ENCODE peak calls at places on chromosomes 2 and 18, in five cellular contexts. F, C, B, N and U are unnamed samples.

GRCh38 chr18:79681484-79682387 is 2.1 kb downstream of the CTDP1 start:
- DNase-seq in F (no peak), C (no peak), B (no peak), N (no peak), U (peak)

GRCh38 chr2:55861733-55862132 is 61.8 kb downstream of the EFEMP1 start:
- DNase-seq in F (no peak), C (no peak), B (no peak), N (peak), U (peak)

GRCh38 chr2:32812316-32812715 is 134.4 kb upstream of the LTBP1 start:
- DNase-seq in F (no peak), C (no peak), B (no peak), N (peak), U (no peak)

GRCh38 chr2:200725620-200726019 is 86.1 kb upstream of the BZW1 start:
- DNase-seq in F (no peak), C (no peak), B (no peak), N (no peak), U (no peak)

GRCh38 chr2:168738057-168738456 is 64.4 kb upstream of the NOSTRIN start:
- DNase-seq in F (no peak), C (no peak), B (no peak), N (peak), U (no peak)

GRCh38 chr2:188251034-188251433 is 40.6 kb upstream of the GULP1 start:
- DNase-seq in F (no peak), C (no peak), B (no peak), N (no peak), U (no peak)

GRCh38 chr2:127173073-127173472 is 47.0 kb downstream of the CYP27C1 start:
- DNase-seq in F (no peak), C (no peak), B (no peak), N (peak), U (peak)

GRCh38 chr2:85542777-85543176 is 3.8 kb downstream of the MAT2A start:
- DNase-seq in F (no peak), C (no peak), B (no peak), N (no peak), U (no peak)

GRCh38 chr2:105470979-105471378 is 72.1 kb upstream of the FHL2 start:
- DNase-seq in F (no peak), C (no peak), B (no peak), N (no peak), U (no peak)

GRCh38 chr2:177405029-177405692 is 12.6 kb downstream of the AGPS start:
- DNase-seq in F (no peak), C (no peak), B (no peak), N (no peak), U (no peak)

GRCh38 chr2:109473006-109473380 is 140.8 kb downstream of the SEPTIN10 start:
- DNase-seq in F (no peak), C (no peak), B (no peak), N (no peak), U (no peak)

GRCh38 chr2:25592766-25593292 is 80.5 kb downstream of the DTNB start:
- DNase-seq in F (no peak), C (no peak), B (no peak), N (no peak), U (no peak)

GRCh38 chr2:197297772-197298318 is 12.7 kb downstream of the ANKRD44 start:
- DNase-seq in F (no peak), C (no peak), B (no peak), N (no peak), U (no peak)

GRCh38 chr2:240469747-240470146 is 34.3 kb downstream of the GPC1 start:
- DNase-seq in F (peak), C (no peak), B (no peak), N (no peak), U (no peak)

GRCh38 chr18:38545071-38545470 is 979.5 kb upstream of the CELF4 start:
- DNase-seq in F (no peak), C (peak), B (no peak), N (no peak), U (no peak)

GRCh38 chr2:114001936-114002335 is 112.0 kb downstream of the ACTR3 start:
- DNase-seq in F (no peak), C (no peak), B (no peak), N (no peak), U (no peak)

GRCh38 chr2:213261715-213262114 is 22.5 kb upstream of the SPAG16 start:
- DNase-seq in F (no peak), C (no peak), B (no peak), N (peak), U (no peak)

GRCh38 chr18:66874812-66875474 is 271.1 kb upstream of the CDH19 start:
- DNase-seq in F (no peak), C (no peak), B (no peak), N (no peak), U (no peak)

GRCh38 chr18:66867653-66868052 is 263.8 kb upstream of the CDH19 start:
- DNase-seq in F (no peak), C (no peak), B (no peak), N (no peak), U (no peak)

GRCh38 chr18:66874375-66874774 is 270.5 kb upstream of the CDH19 start:
- DNase-seq in F (no peak), C (no peak), B (no peak), N (no peak), U (no peak)

GRCh38 chr18:66873899-66874298 is 270.0 kb upstream of the CDH19 start:
- DNase-seq in F (no peak), C (no peak), B (no peak), N (no peak), U (no peak)

GRCh38 chr18:66872277-66872676 is 268.4 kb upstream of the CDH19 start:
- DNase-seq in F (no peak), C (no peak), B (no peak), N (no peak), U (no peak)
- TF ChIP-seq CTCF in F (no peak), C (peak), B (no peak), N (no peak), U (peak)

DNA sequence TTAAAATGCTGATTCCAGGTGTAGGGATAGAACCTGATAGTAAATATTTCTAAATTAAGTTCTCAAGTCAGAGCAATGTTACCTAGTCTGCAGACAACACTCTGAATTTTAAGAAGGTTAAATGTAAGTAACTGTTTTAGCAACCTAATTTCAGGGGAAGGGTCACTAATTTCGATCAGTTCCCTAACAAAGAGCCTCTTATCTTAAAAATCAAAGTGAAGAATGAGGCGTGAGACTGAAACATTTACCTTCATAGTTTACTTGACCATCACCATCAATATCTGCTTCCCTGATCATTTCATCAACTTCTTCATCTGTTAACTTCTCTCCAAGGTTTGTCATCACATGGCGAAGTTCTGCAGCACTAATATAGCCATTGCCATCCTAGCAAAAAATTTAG is 6.4 kb upstream of the STPG4 start:
- DNase-seq in F (no peak), C (no peak), B (no peak), N (no peak), U (no peak)
- TF ChIP-seq CTCF in F (no peak), C (no peak), B (no peak), N (no peak), U (no peak)

GRCh38 chr2:46769809-46770208 is 145.8 kb downstream of the MCFD2 start:
- DNase-seq in F (no peak), C (no peak), B (no peak), N (no peak), U (no peak)
- TF ChIP-seq CTCF in F (no peak), C (no peak), B (no peak), N (peak), U (no peak)

GRCh38 chr2:70471129-70471528 is 82.5 kb downstream of the TGFA start:
- DNase-seq in F (no peak), C (no peak), B (peak), N (no peak), U (no peak)

GRCh38 chr2:70469961-70470360 is 83.7 kb downstream of the TGFA start:
- DNase-seq in F (no peak), C (no peak), B (no peak), N (no peak), U (no peak)

GRCh38 chr2:70467831-70468810 is 85.5 kb downstream of the TGFA start:
- DNase-seq in F (no peak), C (no peak), B (no peak), N (no peak), U (no peak)

GRCh38 chr2:70468898-70469297 is 84.7 kb downstream of the TGFA start:
- DNase-seq in F (no peak), C (no peak), B (no peak), N (no peak), U (no peak)

GRCh38 chr2:70469435-70469834 is 84.2 kb downstream of the TGFA start:
- DNase-seq in F (no peak), C (no peak), B (no peak), N (no peak), U (no peak)
- TF ChIP-seq CTCF in F (no peak), C (peak), B (no peak), N (no peak), U (no peak)

GRCh38 chr2:143433158-143433557 is 303.9 kb downstream of the ARHGAP15 start:
- DNase-seq in F (no peak), C (no peak), B (no peak), N (peak), U (no peak)
- TF ChIP-seq CTCF in F (no peak), C (no peak), B (no peak), N (peak), U (peak)

DNA sequence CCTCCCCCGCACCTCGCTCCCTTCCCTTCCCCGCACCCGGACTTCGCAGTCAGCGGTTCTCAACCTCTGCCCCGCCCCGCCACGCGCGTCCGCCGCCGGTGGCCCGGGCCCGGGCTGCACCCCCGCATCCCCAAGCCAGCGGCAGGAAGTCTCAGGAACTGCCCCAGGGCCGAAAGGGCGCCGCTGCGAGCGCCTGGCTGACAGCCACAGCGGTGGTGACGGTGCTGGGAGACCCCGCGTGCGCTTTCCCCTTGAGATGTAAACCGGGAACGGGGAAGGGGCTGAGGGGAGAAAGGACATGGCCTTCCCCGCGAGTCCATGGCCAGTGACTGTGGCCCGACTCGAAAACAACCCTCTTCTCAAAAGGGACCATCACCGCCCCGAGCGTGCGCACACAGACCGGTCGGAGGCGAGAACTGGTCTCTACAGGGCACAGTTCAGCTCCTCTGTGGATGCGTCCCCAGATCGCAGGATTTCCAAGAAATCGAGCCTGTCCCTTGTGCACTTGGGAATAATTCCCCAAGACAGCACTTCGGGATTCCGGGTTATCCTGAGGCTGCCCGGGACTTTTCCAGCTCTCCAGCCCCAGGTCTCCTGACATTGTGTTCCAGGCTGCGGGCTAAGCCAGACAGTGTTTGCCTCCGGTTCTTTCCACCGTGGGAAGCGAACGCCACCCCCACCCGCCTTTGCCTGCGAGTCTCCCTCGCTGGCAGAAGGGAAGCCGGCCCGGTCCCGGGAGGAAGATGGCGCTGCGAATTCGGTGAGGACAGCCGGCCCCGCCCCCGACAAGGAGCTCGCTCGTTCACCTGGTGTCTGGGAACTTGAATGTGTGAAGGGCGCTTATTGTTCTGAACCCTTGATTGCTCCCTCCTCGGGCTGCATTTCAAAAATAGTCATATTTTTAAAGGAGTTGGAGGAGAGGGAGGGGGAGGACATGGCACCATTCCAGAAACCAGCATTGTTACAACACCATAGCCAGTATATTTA is 2.7 kb downstream of the LRATD1 start:
- DNase-seq in F (peak), C (peak), B (peak), N (peak), U (peak)
- TF ChIP-seq CTCF in F (no peak), C (no peak), B (no peak), N (peak), U (no peak)